ENCODE peak calls at places on chromosomes 16 and 17, in six cellular contexts. R is naive thymus-derived CD4-positive, alpha-beta T cell; K is BE2C; F is left ventricle myocardium inferior; P is prostate gland; W is body of pancreas. O is an unnamed sample.

GRCh38 chr16:88376053-88376834 is 6.5 kb upstream of the ZNF469 start:
- DNase-seq in R (no peak), K (peak; percentile 13), F (peak; percentile 6), P (no peak), W (peak; percentile 3), O (no peak)

GRCh38 chr17:29369831-29370735 is 20.1 kb upstream of the TAOK1 start:
- DNase-seq in R (peak; percentile 62), K (peak; percentile 37), F (peak; percentile 28), P (peak; percentile 57), W (peak; percentile 63), O (peak; percentile 54)

GRCh38 chr16:22193134-22193411 is 13.0 kb upstream of the EEF2K start:
- DNase-seq in R (no peak), K (no peak), F (no peak), P (no peak), W (no peak), O (no peak)

GRCh38 chr17:11487469-11487868 is 110.8 kb upstream of the DNAH9 start:
- DNase-seq in R (no peak), K (no peak), F (no peak), P (no peak), W (no peak), O (no peak)

GRCh38 chr17:48012151-48012520 is 25.5 kb downstream of the COPZ2 start:
- DNase-seq in R (peak; percentile 33), K (peak; percentile 98), F (peak; percentile 26), P (no peak), W (peak; percentile 60), O (peak; percentile 78)

GRCh38 chr17:80254396-80255241 is 6.0 kb upstream of the RNF213 start:
- DNase-seq in R (no peak), K (no peak), F (no peak), P (peak; percentile 82), W (peak; percentile 49), O (peak; percentile 93)

GRCh38 chr16:30348113-30348512 is 7.0 kb downstream of the CD2BP2 start:
- DNase-seq in R (no peak), K (no peak), F (no peak), P (no peak), W (no peak), O (no peak)

GRCh38 chr16:24499193-24499814 is 40.1 kb upstream of the RBBP6 start:
- DNase-seq in R (no peak), K (peak; percentile 33), F (no peak), P (no peak), W (peak; percentile 21), O (peak; percentile 47)

GRCh38 chr17:36149296-36149820 is 27.1 kb downstream of the TBC1D3B start:
- DNase-seq in R (no peak), K (no peak), F (peak; percentile 21), P (no peak), W (peak; percentile 7), O (no peak)

GRCh38 chr16:81494888-81495287 is 50.3 kb downstream of the CMIP start:
- DNase-seq in R (no peak), K (no peak), F (no peak), P (no peak), W (no peak), O (no peak)

GRCh38 chr16:81492307-81492706 is 47.7 kb downstream of the CMIP start:
- DNase-seq in R (no peak), K (no peak), F (no peak), P (no peak), W (no peak), O (no peak)

GRCh38 chr16:81494434-81494806 is 49.8 kb downstream of the CMIP start:
- DNase-seq in R (no peak), K (no peak), F (no peak), P (no peak), W (no peak), O (no peak)

GRCh38 chr16:81492965-81493754 is 48.6 kb downstream of the CMIP start:
- DNase-seq in R (no peak), K (no peak), F (no peak), P (peak; percentile 23), W (no peak), O (no peak)

GRCh38 chr16:81493755-81494433 is 49.3 kb downstream of the CMIP start:
- DNase-seq in R (no peak), K (no peak), F (no peak), P (peak; percentile 82), W (peak; percentile 95), O (peak; percentile 85)
- H3K4me1 ChIP-seq in R (peaks cover 3% of the 10 kb centered on the region), K (no peaks in the 10 kb centered on the region), F (peaks cover 85% of the 10 kb centered on the region), P (peaks cover 8% of the 10 kb centered on the region), W (peaks cover 71% of the 10 kb centered on the region), O (peaks cover 63% of the 10 kb centered on the region)

DNA sequence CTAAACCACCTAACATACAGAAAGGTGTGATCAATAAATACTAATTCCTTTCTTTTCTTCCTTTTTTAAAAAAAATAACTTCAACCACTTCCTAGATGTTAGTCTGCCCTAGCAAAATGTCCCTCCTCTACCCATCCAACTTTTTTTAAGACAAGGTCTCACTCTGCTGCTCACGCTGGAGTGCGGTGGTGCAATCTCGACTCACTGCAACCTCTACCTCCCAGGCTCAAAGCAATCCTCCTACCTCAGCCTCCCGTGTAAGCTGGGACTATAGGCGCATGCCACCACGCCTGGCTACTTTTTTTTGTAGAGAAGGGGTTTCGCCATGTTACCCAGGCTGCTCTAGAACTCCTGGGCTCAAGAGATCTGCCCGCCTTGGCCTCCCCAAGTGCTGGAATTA is 33.1 kb downstream of the KANSL1 start:
- DNase-seq in R (no peak), K (no peak), F (no peak), P (no peak), W (no peak), O (no peak)
- H3K4me1 ChIP-seq in R (peaks cover 75% of the 10 kb centered on the region), K (no peaks in the 10 kb centered on the region), F (peaks cover 88% of the 10 kb centered on the region), P (no peaks in the 10 kb centered on the region), W (peaks cover 78% of the 10 kb centered on the region), O (peaks cover 26% of the 10 kb centered on the region)

GRCh38 chr17:1473841-1474240 is 17.8 kb upstream of the CRK start:
- DNase-seq in R (peak; percentile 50), K (no peak), F (no peak), P (no peak), W (no peak), O (no peak)

GRCh38 chr17:1473170-1473569 is 17.1 kb upstream of the CRK start:
- DNase-seq in R (no peak), K (no peak), F (no peak), P (no peak), W (no peak), O (no peak)

GRCh38 chr17:1475321-1475854 is 17.1 kb downstream of the MYO1C start:
- DNase-seq in R (no peak), K (no peak), F (no peak), P (no peak), W (no peak), O (no peak)

GRCh38 chr17:1471931-1472727 is 16.1 kb upstream of the CRK start:
- DNase-seq in R (no peak), K (no peak), F (no peak), P (no peak), W (no peak), O (no peak)

DNA sequence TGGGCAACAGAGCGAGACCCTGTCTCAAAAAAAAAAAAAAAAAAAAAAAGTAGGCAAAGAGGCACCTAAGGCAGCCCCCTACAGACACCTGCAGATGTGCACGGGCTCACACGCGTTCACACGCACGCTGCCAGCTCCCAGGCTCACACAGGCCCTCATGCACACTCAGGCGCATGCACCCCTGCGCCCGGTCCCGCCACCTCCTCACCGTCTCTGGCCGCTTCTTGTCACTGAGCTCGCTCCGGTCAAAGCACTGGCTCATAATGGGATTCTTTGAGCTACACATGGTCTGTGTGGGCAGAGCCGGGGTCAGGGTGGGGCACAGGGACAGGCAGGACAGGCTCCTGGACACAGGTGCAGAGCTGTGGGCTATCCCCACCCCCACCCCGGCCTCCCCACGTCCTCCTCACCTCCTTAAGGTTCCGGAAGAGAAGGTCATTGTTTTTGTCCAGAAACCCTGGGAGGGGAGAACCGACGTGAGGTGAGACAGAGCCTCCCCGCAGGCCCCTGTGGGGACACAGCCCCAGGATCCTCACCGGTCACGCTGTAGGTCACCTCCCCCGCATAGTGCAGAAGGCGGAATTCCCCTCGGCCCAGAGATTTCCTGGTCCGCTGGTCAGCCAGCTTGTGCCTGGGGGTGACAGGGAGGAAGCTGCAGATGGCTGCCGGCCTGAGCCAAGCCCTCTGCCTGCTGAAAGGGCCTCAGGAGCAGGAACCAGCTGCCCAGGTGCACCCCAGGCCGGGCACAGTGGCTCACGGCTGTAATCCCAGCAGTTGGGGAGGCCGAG is 17.9 kb downstream of the MYO1C start:
- DNase-seq in R (no peak), K (no peak), F (no peak), P (no peak), W (no peak), O (no peak)
- H3K4me1 ChIP-seq in R (peaks cover 7% of the 10 kb centered on the region), K (no peaks in the 10 kb centered on the region), F (peaks cover 25% of the 10 kb centered on the region), P (no peaks in the 10 kb centered on the region), W (no peaks in the 10 kb centered on the region), O (peaks cover 14% of the 10 kb centered on the region)

DNA sequence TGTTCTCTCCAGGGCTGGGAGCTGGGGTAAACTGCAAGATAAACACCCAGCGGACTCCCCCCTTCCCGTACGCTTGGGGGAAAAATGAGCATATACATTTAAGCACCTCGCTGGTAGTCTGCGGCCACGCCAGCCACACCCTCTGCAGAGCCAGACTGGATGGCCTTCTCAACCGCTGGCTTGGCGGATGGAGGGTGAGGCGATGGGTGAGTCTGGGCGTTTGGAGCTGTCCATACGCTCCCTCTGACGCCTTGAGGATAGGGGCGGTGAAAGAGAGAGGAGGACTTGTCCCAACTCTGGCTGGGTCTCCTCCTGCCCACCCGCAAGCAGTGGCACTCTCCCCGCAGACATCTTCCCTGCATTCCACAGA is 1.0 kb downstream of the ITGA3 start:
- DNase-seq in R (no peak), K (no peak), F (no peak), P (no peak), W (no peak), O (no peak)
- H3K4me1 ChIP-seq in R (peaks cover 7% of the 10 kb centered on the region), K (no peaks in the 10 kb centered on the region), F (peaks cover 96% of the 10 kb centered on the region), P (no peaks in the 10 kb centered on the region), W (peaks cover 87% of the 10 kb centered on the region), O (peaks cover 9% of the 10 kb centered on the region)

GRCh38 chr16:2046125-2046888 is 1.3 kb downstream of the NTHL1 start:
- DNase-seq in R (no peak), K (no peak), F (no peak), P (no peak), W (no peak), O (no peak)

GRCh38 chr16:2048116-2048543 is 345 bp downstream of the TSC2 start:
- DNase-seq in R (no peak), K (no peak), F (no peak), P (no peak), W (no peak), O (peak; percentile 35)

GRCh38 chr16:2047330-2048115 is at the start of the genes NTHL1 and TSC2:
- DNase-seq in R (peak; percentile 82), K (peak; percentile 98), F (peak; percentile 97), P (peak; percentile 97), W (peak; percentile 97), O (peak; percentile 93)

GRCh38 chr16:2044541-2044940 is 3.1 kb downstream of the NTHL1 start:
- DNase-seq in R (no peak), K (no peak), F (no peak), P (no peak), W (no peak), O (no peak)

GRCh38 chr16:2046889-2047329 is 725 bp downstream of the NTHL1 start:
- DNase-seq in R (no peak), K (no peak), F (no peak), P (no peak), W (no peak), O (no peak)
- H3K4me1 ChIP-seq in R (peaks cover 6% of the 10 kb centered on the region), K (no peaks in the 10 kb centered on the region), F (peaks cover 73% of the 10 kb centered on the region), P (peaks cover 9% of the 10 kb centered on the region), W (peaks cover 18% of the 10 kb centered on the region), O (peaks cover 60% of the 10 kb centered on the region)

GRCh38 chr17:68598545-68598961 is 2.6 kb downstream of the FAM20A start:
- DNase-seq in R (no peak), K (no peak), F (no peak), P (no peak), W (no peak), O (no peak)
- H3K4me1 ChIP-seq in R (peaks cover 4% of the 10 kb centered on the region), K (no peaks in the 10 kb centered on the region), F (peaks cover 58% of the 10 kb centered on the region), P (no peaks in the 10 kb centered on the region), W (peaks cover 18% of the 10 kb centered on the region), O (no peaks in the 10 kb centered on the region)